ENCODE peak calls at places on chromosomes 5 and 9, in four cellular contexts. A is fibroblast of the aortic adventitia, S is lower lobe of right lung, R is epithelial cell of proximal tubule. C is an unnamed sample.

GRCh38 chr9:77864096-77864889 is 167.3 kb downstream of the GNAQ start:
- DNase-seq in R (no peak), A (peak), S (no peak), C (no peak)

GRCh38 chr5:181203842-181204560 is 995 bp downstream of the TRIM7 start:
- DNase-seq in S (peak), R (no peak), A (no peak), C (no peak)

GRCh38 chr5:179261301-179262125 is 83.7 kb downstream of the ADAMTS2 start:
- DNase-seq in A (no peak), R (no peak), S (no peak), C (no peak)

GRCh38 chr5:91091471-91092234 is 291.5 kb downstream of the ARRDC3 start:
- DNase-seq in S (no peak), R (no peak), A (no peak), C (no peak)

GRCh38 chr5:65924366-65925093 is 1.8 kb upstream of the ERBIN start:
- DNase-seq in S (no peak), R (peak), A (no peak), C (no peak)

GRCh38 chr5:110288766-110289165 is 437.7 kb downstream of the TMEM232 start:
- DNase-seq in A (peak), R (no peak), S (no peak), C (peak)

GRCh38 chr5:32538031-32538547 is 47.3 kb upstream of the SUB1 start:
- DNase-seq in R (no peak), S (no peak), A (peak), C (no peak)

GRCh38 chr5:88892669-88893068 is 9.7 kb upstream of the MEF2C start:
- DNase-seq in S (no peak), A (no peak), R (no peak), C (no peak)

GRCh38 chr5:157115012-157115411 is 6.2 kb upstream of the HAVCR2 start:
- DNase-seq in R (no peak), S (no peak), A (no peak), C (no peak)

GRCh38 chr5:31815394-31815793 is 176.5 kb downstream of the PDZD2 start:
- DNase-seq in R (no peak), A (no peak), S (no peak), C (no peak)

GRCh38 chr9:85108806-85109205 is 439.3 kb downstream of the NTRK2 start:
- DNase-seq in R (no peak), S (no peak), A (no peak), C (no peak)

GRCh38 chr5:170494036-170494435 is 9.8 kb upstream of the KCNIP1 start:
- DNase-seq in S (no peak), R (no peak), A (no peak), C (no peak)

GRCh38 chr5:175387144-175387543 is 56.8 kb downstream of the DRD1 start:
- DNase-seq in A (no peak), R (no peak), S (no peak), C (no peak)

GRCh38 chr9:109452761-109453160 is 45.3 kb downstream of the PTPN3 start:
- DNase-seq in R (no peak), S (no peak), A (peak), C (no peak)

GRCh38 chr9:93316726-93317494 is 133.0 kb downstream of the WNK2 start:
- DNase-seq in A (no peak), S (peak), R (no peak), C (no peak)

GRCh38 chr9:117103711-117104110 is 311.1 kb downstream of the ASTN2 start:
- DNase-seq in S (no peak), A (no peak), R (no peak), C (no peak)

GRCh38 chr5:22908129-22908528 is 55.0 kb upstream of the CDH12 start:
- DNase-seq in A (no peak), S (no peak), R (no peak), C (no peak)

GRCh38 chr9:14260101-14260500 is 53.8 kb downstream of the NFIB start:
- DNase-seq in S (no peak), A (no peak), R (no peak), C (no peak)

GRCh38 chr5:59042683-59043082 is 459.8 kb downstream of the RAB3C start:
- DNase-seq in A (peak), S (no peak), R (no peak), C (peak)

DNA sequence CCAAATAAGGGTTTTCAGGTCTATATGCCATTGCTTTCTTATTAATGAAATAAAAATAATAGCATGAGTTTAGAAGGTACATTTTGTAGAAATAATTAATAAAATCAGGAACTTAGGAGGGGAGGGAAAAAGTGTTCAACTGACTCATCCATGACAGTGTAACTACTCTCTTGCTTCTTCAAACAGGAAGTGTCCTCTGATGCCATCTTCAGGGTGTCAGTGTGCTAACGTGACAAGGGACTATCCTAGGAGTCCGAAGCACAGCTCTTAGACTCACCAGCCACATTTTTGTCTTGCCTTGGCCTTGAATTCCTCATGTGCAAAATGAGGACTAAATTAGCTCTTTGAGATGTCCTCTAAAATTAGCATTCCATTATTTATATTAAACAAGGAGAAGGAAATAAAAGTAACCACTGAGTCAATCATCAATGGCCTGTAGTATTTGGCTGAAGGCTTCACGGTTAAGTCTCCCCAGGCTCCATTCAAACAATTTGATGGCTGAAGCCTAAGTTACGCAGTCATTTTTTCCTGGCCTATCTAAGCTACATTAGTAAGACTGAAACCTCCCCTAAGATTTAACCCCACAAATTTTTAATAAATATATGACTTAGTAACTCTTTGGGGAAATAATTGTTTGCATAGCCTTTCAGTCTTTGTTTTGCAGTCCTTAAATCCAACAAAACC is 151.1 kb downstream of the ARL15 start:
- DNase-seq in A (no peak), R (no peak), S (no peak), C (no peak)
- TF ChIP-seq CTCF in A (no peak), R (peak), S (no peak), C (no peak)

GRCh38 chr5:75818661-75819060 is 101.4 kb upstream of the POC5 start:
- DNase-seq in A (no peak), S (no peak), R (no peak), C (no peak)
- H3K4me3 ChIP-seq in A (no peak), S (no peak), R (no peak), C (no peak)

DNA sequence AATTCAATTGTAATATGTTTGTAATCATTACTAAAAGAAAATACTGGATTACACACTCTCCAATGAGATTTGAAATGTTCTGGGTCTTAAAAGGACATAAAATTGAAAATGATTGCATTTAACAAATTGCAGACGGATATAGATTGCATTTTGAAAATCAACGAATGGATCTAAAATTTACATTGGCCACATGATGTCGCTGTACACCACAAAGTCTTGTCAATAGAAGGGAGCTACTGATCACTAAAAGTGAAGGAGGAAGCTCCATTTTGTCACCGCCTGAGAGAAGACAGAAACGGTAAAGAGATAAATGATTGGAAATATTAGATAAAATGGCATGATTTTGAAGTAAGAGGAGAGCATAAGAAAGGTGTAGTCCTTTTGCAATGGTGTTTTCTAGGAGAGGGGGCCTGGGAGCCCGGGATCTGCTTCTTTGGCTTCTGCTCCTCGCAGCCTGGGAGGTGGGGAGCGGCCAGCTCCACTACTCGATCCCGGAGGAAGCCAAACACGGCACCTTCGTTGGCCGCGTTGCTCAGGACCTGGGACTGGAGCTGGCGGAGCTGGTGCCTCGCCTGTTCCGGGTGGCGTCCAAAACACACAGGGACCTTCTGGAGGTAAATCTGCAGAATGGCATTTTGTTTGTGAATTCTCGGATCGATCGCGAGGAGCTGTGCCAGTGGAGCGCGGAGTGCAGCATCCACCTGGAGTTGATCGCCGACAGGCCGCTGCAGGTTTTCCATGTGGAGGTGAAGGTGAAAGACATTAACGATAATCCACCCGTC is at the start of gene PCDHA1:
- DNase-seq in A (no peak), R (no peak), S (peak), C (no peak)
- TF ChIP-seq CTCF in A (no peak), R (peak), S (no peak), C (no peak)

GRCh38 chr9:129140397-129141065 is 29.3 kb downstream of the PTPA start:
- DNase-seq in R (no peak), A (peak), S (no peak), C (no peak)

GRCh38 chr9:129139993-129140396 is 28.8 kb downstream of the PTPA start:
- DNase-seq in A (peak), R (peak), S (peak), C (peak)

GRCh38 chr9:129142115-129142514 is 30.9 kb downstream of the PTPA start:
- DNase-seq in A (no peak), S (no peak), R (no peak), C (no peak)

GRCh38 chr9:129142536-129142935 is 31.3 kb downstream of the PTPA start:
- DNase-seq in A (no peak), R (no peak), S (no peak), C (no peak)

DNA sequence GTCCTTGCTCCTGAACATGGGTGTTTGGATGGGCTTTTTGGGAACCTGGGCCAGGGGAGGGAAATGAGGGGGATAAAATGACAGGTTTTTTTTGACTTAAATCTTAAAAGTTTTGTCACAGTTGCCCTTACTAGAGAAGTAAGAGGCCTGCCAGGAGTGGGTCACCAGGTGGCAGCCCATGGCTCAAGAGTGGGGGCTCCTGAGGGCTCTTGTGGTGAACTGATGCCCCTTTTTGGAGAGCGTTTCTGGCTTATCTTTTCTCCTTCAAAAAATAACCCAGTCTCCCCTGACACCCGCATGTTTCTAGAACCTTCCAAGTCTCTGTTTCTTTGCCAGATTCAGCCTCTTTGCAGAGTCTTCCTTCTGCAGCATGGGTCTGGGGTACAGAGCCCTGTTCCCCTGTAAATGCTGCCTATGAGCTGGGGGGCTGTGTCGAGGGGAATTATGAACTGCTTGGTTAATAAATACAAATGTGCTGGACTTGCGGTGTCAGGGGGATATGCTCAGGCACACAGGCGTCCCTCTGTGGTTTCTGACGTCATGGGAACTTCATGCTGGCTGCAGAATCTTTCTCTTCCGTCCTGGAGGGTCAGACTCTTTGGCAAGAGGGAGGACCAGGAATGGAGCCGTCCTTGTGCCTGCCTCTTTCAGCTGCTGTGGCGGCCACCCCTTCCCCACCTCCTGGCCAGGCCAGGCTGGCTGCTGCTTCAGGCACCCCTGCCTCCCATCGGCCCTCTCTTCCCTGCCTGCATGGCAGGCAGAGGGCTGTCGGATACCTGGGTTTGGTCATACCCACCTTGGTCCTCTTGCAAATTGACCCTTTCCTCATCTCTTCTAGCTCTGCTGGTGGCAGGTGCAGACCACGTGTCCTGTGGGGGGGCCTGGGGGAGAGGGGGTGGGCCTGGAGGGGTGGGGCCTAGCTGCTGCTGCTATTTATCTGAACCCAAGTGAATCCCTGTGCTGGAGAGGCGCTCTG is 30.1 kb downstream of the PTPA start:
- DNase-seq in S (no peak), R (peak), A (peak), C (peak)
- H3K4me3 ChIP-seq in S (peak), R (peak), A (peak), C (peak)

DNA sequence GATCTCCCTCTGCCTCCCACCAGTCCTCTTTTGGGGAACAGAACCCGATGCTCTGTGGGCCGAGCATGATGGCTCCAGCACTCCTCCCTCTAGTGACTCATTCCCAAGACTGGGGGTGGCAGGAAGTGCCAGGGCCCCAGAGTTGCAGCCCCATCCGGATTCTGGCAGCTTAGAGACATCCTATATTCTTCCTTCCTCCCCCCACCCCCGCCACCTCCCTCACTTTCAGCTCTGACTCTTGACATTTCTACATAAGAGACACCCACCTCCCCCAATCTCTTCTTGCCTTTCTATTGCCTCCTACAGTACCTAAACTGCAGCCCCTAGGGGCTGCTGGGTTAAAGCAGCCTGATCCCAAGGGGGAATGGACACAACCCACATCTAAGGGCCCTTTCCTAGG is 47.1 kb upstream of the MATR3 start:
- DNase-seq in R (no peak), S (peak), A (peak), C (no peak)
- TF ChIP-seq CTCF in R (no peak), S (no peak), A (no peak), C (no peak)

GRCh38 chr9:115522928-115523327 is 405.0 kb upstream of the TNC start:
- DNase-seq in S (no peak), R (no peak), A (no peak), C (no peak)

GRCh38 chr9:115525438-115526058 is 407.6 kb upstream of the TNC start:
- DNase-seq in A (no peak), R (no peak), S (no peak), C (no peak)

GRCh38 chr9:115524467-115525059 is 406.6 kb upstream of the TNC start:
- DNase-seq in S (no peak), R (peak), A (peak), C (peak)

GRCh38 chr9:115517335-115518075 is 399.5 kb upstream of the TNC start:
- DNase-seq in S (no peak), A (no peak), R (no peak), C (no peak)

GRCh38 chr9:115520626-115521025 is 402.7 kb upstream of the TNC start:
- DNase-seq in R (no peak), S (no peak), A (no peak), C (peak)
- H3K4me3 ChIP-seq in R (no peak), S (no peak), A (no peak), C (no peak)

GRCh38 chr9:95073042-95073607 is 244.4 kb downstream of the FANCC start:
- DNase-seq in S (no peak), A (no peak), R (no peak), C (no peak)
- TF ChIP-seq CTCF in S (peak), A (peak), R (peak), C (peak)